ENCODE peak calls at places on chromosomes 7 and 10, in five cellular contexts. X, I, S, D and A are unnamed samples.

GRCh38 chr10:35251373-35252100 is 84.8 kb upstream of the CCNY start:
- DNase-seq in X (no peak), D (no peak), I (no peak), S (no peak), A (no peak)

GRCh38 chr7:96253441-96253840 is 68.5 kb downstream of the SLC25A13 start:
- DNase-seq in X (no peak), I (no peak), S (no peak), D (no peak), A (no peak)

GRCh38 chr7:8751557-8752231 is 318.3 kb downstream of the NXPH1 start:
- DNase-seq in D (no peak), X (no peak), I (no peak), S (no peak), A (no peak)

GRCh38 chr10:8305871-8306652 is 251.6 kb downstream of the GATA3 start:
- DNase-seq in S (no peak), X (no peak), D (no peak), I (no peak), A (no peak)

GRCh38 chr10:63703113-63703670 is 182.0 kb downstream of the REEP3 start:
- DNase-seq in X (no peak), I (no peak), S (no peak), D (peak), A (no peak)

GRCh38 chr10:4241724-4242345 is 456.8 kb upstream of the KLF6 start:
- DNase-seq in D (peak), X (no peak), I (peak), S (peak), A (no peak)

GRCh38 chr7:70596575-70596891 is 535.4 kb upstream of the GALNT17 start:
- DNase-seq in S (no peak), D (no peak), I (no peak), X (no peak), A (no peak)

GRCh38 chr10:4780097-4780496 is 45.9 kb upstream of the AKR1E2 start:
- DNase-seq in I (no peak), S (no peak), X (no peak), D (no peak), A (no peak)

GRCh38 chr10:102633848-102634247 is 10.4 kb upstream of the TRIM8 start:
- DNase-seq in I (no peak), X (no peak), S (no peak), D (no peak), A (no peak)

GRCh38 chr10:74738052-74738451 is 88.3 kb upstream of the KAT6B start:
- DNase-seq in S (no peak), D (peak), X (no peak), I (no peak), A (no peak)

GRCh38 chr10:129780158-129780557 is 183.9 kb downstream of the EBF3 start:
- DNase-seq in X (no peak), D (no peak), S (no peak), I (no peak), A (no peak)

GRCh38 chr10:4532467-4532866 is 293.5 kb upstream of the AKR1E2 start:
- DNase-seq in I (no peak), S (peak), X (no peak), D (peak), A (no peak)

GRCh38 chr10:117320050-117320665 is 55.1 kb downstream of the PDZD8 start:
- DNase-seq in I (no peak), D (peak), X (peak), S (no peak), A (peak)

GRCh38 chr7:42359946-42360345 is 122.9 kb upstream of the GLI3 start:
- DNase-seq in I (no peak), S (no peak), D (no peak), X (no peak), A (no peak)

GRCh38 chr7:815284-816216 is 16.7 kb upstream of the SUN1 start:
- DNase-seq in S (no peak), I (no peak), D (no peak), X (peak), A (peak)

GRCh38 chr10:91343010-91343409 is 67.1 kb upstream of the HECTD2 start:
- DNase-seq in I (no peak), X (no peak), S (no peak), D (no peak), A (no peak)

GRCh38 chr10:79926037-79926436 is 22.9 kb downstream of the SFTPD start:
- DNase-seq in D (no peak), S (no peak), X (no peak), I (no peak), A (no peak)

GRCh38 chr7:140640060-140640611 is 477 bp downstream of the DENND2A start:
- DNase-seq in D (peak), S (no peak), X (peak), I (peak), A (peak)

GRCh38 chr7:78383096-78383495 is 584.5 kb downstream of the PHTF2 start:
- DNase-seq in I (no peak), S (no peak), D (no peak), X (no peak), A (no peak)

GRCh38 chr10:116765549-116766162 is 23.3 kb upstream of the HSPA12A start:
- DNase-seq in X (no peak), D (peak), S (no peak), I (no peak), A (no peak)

GRCh38 chr7:79988642-79989041 is 146.0 kb upstream of the GNAI1 start:
- DNase-seq in X (no peak), S (peak), D (peak), I (no peak), A (no peak)

GRCh38 chr7:150311711-150312110 is 11.4 kb upstream of the LRRC61 start:
- DNase-seq in I (no peak), D (peak), X (no peak), S (no peak), A (no peak)

GRCh38 chr7:134892002-134892693 is 94.2 kb upstream of the AGBL3 start:
- DNase-seq in X (no peak), I (no peak), S (no peak), D (peak), A (no peak)

GRCh38 chr7:98909487-98909886 is 31.2 kb downstream of the TRRAP start:
- DNase-seq in S (no peak), D (no peak), I (no peak), X (no peak), A (no peak)

GRCh38 chr7:107711301-107711700 is 32.6 kb upstream of the CBLL1 start:
- DNase-seq in X (no peak), D (peak), I (no peak), S (peak), A (no peak)

GRCh38 chr7:18177815-18178660 is 150.4 kb upstream of the PRPS1L1 start:
- DNase-seq in S (peak), D (peak), X (no peak), I (no peak), A (no peak)

GRCh38 chr7:128854396-128854795 is 8.3 kb upstream of the ATP6V1F start:
- DNase-seq in X (no peak), I (no peak), D (no peak), S (no peak), A (no peak)

GRCh38 chr7:3650844-3651243 is 349.8 kb downstream of the SDK1 start:
- DNase-seq in S (no peak), I (no peak), D (peak), X (no peak), A (no peak)

GRCh38 chr10:120897343-120897742 is 46.2 kb downstream of the WDR11 start:
- DNase-seq in I (no peak), X (no peak), D (peak), S (no peak), A (no peak)

GRCh38 chr7:76332073-76332472 is 26.7 kb downstream of the YWHAG start:
- DNase-seq in I (no peak), D (no peak), X (no peak), S (no peak), A (no peak)

GRCh38 chr10:71262027-71262426 is 49.7 kb downstream of the UNC5B start:
- DNase-seq in X (no peak), I (peak), S (no peak), D (no peak), A (no peak)

GRCh38 chr10:113585949-113586348 is 33.1 kb downstream of the HABP2 start:
- DNase-seq in D (no peak), I (no peak), S (no peak), X (no peak), A (no peak)

GRCh38 chr10:36172054-36172531 is 530.0 kb upstream of the FZD8 start:
- DNase-seq in I (no peak), D (peak), X (no peak), S (peak), A (no peak)

GRCh38 chr10:112456533-112456932 is 9.5 kb downstream of the VTI1A start:
- DNase-seq in S (no peak), D (no peak), X (no peak), I (no peak), A (no peak)
- TF ChIP-seq CTCF in S (no peak), D (no peak), X (peak), I (no peak), A (no peak)

GRCh38 chr10:37489658-37490003 is 364.2 kb downstream of the ANKRD30A start:
- DNase-seq in D (no peak), S (no peak), X (no peak), I (no peak), A (no peak)

GRCh38 chr10:37496061-37496460 is 361.3 kb downstream of the ZNF248 start:
- DNase-seq in S (no peak), X (no peak), D (no peak), I (no peak), A (no peak)

GRCh38 chr10:37490266-37490665 is 364.9 kb downstream of the ANKRD30A start:
- DNase-seq in S (no peak), X (peak), I (no peak), D (no peak), A (no peak)

DNA sequence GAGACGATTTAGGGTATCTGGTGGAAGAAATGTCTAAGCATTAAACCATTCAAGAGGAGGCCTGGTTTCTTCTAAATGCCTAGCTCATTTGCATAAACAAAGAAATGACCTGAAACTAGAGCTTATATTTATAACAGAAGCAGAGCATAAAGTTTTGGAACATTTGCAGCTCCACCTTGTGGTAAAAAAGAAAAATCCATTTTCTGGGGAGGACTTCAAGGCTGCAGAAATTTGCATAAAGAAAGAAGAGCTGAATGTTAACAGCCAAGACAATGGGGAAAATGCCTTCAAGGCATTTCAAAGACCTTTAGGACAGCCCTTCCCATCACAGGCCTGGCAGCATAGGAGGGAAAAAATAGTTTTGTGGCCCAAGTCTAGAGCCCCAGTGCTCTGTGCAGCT is 362.0 kb downstream of the ZNF248 start:
- DNase-seq in D (no peak), I (no peak), X (no peak), S (no peak), A (no peak)
- TF ChIP-seq CTCF in D (no peak), I (peak), X (peak), S (no peak), A (no peak)

DNA sequence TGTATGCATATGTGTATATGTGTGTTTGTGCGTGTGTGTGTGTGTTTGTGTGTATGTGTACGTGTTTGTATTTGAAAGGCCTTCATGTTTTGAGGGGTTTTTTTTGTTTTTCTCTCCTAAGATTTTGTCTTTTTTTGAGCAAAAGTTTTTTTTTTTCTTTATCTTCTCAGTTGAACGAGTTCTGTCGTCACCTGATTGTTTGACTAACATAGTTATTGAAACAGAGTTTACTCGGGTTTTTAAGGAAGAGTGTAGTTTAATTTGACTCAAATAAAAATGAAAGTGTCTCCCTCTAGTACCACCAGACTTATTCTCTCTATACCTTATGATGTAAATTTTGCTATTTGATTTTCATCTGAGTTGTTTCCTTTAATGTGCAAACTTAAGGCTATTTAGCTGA is 73.5 kb downstream of the ST8SIA6 start:
- DNase-seq in D (no peak), I (no peak), S (no peak), X (no peak), A (no peak)
- TF ChIP-seq CTCF in D (no peak), I (no peak), S (no peak), X (no peak), A (no peak)

GRCh38 chr7:27107901-27108381 is 5.5 kb upstream of the HOXA2 start:
- DNase-seq in X (no peak), D (no peak), S (no peak), I (no peak), A (no peak)

GRCh38 chr7:27107391-27107900 is 5.0 kb upstream of the HOXA2 start:
- DNase-seq in D (no peak), I (no peak), S (no peak), X (no peak), A (no peak)

GRCh38 chr7:27106906-27107250 is 4.4 kb upstream of the HOXA2 start:
- DNase-seq in S (no peak), I (no peak), D (no peak), X (no peak), A (no peak)

GRCh38 chr7:27109533-27110162 is 7.2 kb upstream of the HOXA2 start:
- DNase-seq in I (no peak), X (no peak), D (no peak), S (no peak), A (no peak)

DNA sequence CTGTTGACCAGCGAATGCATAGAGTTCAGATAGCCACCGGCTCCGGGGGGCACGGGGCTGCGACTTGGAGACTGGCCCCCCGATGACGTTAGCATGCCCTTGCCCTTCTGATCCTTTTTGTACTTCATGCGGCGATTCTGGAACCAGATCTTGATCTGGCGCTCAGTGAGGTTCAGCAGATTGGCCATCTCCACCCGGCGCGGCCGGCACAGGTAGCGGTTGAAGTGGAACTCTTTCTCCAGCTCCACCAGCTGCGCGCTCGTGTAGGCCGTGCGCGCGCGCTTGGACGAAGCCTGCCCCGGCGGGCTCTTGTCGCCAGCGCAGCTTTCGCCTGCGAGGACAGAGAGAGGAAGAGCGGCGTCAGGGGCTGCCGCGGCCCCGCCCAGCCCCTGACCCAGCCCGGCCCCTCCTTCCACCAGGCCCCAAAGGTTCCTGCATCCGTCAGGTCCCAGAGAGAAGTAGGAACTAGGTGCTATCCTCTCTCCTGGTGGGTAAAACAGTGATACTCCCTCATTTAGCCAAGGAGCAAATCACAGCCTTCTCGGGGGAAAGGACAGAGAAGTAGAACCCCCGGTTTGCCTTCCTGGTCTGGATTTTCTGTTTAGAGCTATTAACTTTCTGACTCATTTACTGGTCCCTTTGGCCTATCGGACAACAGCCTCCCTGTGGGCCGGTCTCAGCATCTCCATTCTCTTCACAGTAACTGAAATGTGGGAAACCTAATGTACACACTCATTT is 6.1 kb upstream of the HOXA2 start:
- DNase-seq in S (no peak), X (no peak), I (no peak), D (no peak), A (no peak)
- TF ChIP-seq CTCF in S (no peak), X (no peak), I (no peak), D (no peak), A (no peak)

DNA sequence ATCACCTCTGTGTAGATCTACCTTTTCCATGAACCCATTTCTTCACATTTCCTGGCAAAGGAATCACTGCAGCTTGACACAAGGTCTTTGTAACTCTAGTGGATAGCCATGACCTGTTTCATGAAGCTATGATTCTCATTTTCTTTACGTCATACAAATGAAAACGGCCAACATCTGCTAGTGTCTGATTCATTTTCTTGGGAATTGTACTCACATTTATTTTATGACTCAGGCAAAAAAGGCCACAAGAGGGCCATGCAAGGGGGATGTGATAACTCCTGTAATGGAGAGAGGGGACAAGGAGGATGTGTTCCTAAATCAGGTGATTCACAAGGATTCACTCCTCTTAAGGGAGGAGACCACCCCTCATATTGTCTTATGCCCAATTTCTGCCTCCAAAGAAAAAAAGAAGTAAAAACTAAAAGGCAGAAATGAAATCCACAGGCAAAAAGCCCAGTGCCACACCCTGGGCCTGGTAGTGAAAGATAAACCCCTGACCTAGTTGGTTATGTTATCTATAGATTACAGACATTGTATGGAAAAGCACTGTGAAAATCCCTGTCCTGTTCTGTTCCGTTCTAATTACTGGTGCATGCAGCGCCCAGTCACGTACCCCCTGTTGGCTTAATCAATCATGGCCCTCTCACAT is 249.9 kb downstream of the IPMK start:
- DNase-seq in S (peak), D (peak), I (no peak), X (peak), A (no peak)
- TF ChIP-seq CTCF in S (peak), D (peak), I (no peak), X (peak), A (no peak)

DNA sequence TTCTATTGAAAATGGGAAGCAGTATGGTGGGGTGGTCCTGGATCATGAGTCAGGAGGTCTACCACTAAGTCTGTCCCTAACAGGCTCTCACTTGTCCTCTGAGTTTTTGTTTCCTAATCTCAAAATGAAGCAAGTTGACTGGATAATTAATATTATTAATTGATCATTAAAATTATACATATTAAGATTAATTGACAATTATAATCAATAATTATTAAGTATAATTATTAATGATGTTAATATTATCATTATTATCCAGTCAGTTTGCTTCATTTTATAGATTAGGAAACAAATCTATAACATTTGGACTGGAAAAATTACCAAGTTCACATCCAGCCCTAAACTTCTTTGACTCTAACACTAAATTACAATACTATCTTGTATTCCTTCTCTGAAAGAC is 174.2 kb upstream of the KMT2E start:
- DNase-seq in S (no peak), I (no peak), D (no peak), X (no peak), A (no peak)
- TF ChIP-seq CTCF in S (no peak), I (no peak), D (no peak), X (no peak), A (no peak)

GRCh38 chr10:118903691-118904090 is 125.8 kb upstream of the NANOS1 start:
- DNase-seq in I (no peak), X (no peak), S (no peak), D (no peak), A (no peak)

GRCh38 chr10:118904284-118904683 is 125.2 kb upstream of the NANOS1 start:
- DNase-seq in I (no peak), S (no peak), D (peak), X (no peak), A (no peak)

GRCh38 chr10:118903251-118903650 is 126.3 kb upstream of the NANOS1 start:
- DNase-seq in I (no peak), D (no peak), S (no peak), X (no peak), A (no peak)

GRCh38 chr10:118901409-118901808 is 128.1 kb upstream of the NANOS1 start:
- DNase-seq in D (no peak), S (no peak), I (no peak), X (no peak), A (no peak)

DNA sequence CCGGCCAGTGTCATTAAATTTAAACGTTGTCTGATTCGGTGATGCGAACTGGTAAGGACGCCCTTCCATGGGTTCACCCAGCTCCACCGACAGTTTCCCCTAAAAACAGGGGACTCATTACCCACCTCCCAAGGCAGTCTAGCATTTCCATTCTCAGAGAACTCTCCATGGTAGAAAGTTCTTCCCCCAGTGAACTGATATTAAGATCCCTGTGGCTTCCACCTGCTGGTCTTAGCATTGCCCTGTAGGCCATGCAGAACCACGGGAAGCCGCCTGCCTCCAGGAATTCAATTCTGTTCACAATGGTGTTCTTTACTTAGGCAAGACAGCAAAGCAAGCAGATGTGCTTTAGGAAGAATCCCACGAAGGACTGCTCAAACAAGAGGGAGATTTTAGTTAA is 128.9 kb upstream of the NANOS1 start:
- DNase-seq in I (no peak), S (no peak), D (peak), X (no peak), A (no peak)
- TF ChIP-seq CTCF in I (no peak), S (no peak), D (no peak), X (no peak), A (no peak)